ENCODE peak calls at places on chromosome 17, in five cellular contexts. One of them, this sample, is unnamed.

GRCh38 chr17:30176845-30177244 is 58.7 kb downstream of the SLC6A4 start:
- DNase-seq in NCI-H510A: no peak
- DNase-seq in NCI-H345: no peak
- DNase-seq in NCI-H1105: no peak
- DNase-seq in A172: no peak
- DNase-seq in this sample: no peak

GRCh38 chr17:66354981-66355380 is 52.6 kb downstream of the PRKCA start:
- DNase-seq in NCI-H510A: no peak
- DNase-seq in NCI-H345: no peak
- DNase-seq in NCI-H1105: no peak
- DNase-seq in A172: no peak
- DNase-seq in this sample: no peak

GRCh38 chr17:35086931-35087573 is 23.5 kb upstream of the RFFL start:
- DNase-seq in NCI-H510A: no peak
- DNase-seq in NCI-H345: no peak
- DNase-seq in NCI-H1105: no peak
- DNase-seq in A172: no peak
- DNase-seq in this sample: no peak

GRCh38 chr17:46056800-46057304 is 57.8 kb downstream of the STH start:
- DNase-seq in NCI-H510A: no peak
- DNase-seq in NCI-H345: no peak
- DNase-seq in NCI-H1105: no peak
- DNase-seq in A172: peak
- DNase-seq in this sample: no peak

GRCh38 chr17:57092171-57092570 is 7.1 kb downstream of the AKAP1 start:
- DNase-seq in NCI-H510A: no peak
- DNase-seq in NCI-H345: no peak
- DNase-seq in NCI-H1105: no peak
- DNase-seq in A172: no peak
- DNase-seq in this sample: no peak

GRCh38 chr17:45841883-45842525 is 2.7 kb upstream of the SPPL2C start:
- DNase-seq in NCI-H510A: peak
- DNase-seq in NCI-H345: peak
- DNase-seq in NCI-H1105: no peak
- DNase-seq in A172: peak
- DNase-seq in this sample: peak

GRCh38 chr17:81470270-81470943 is 42.2 kb downstream of the ACTG1 start:
- DNase-seq in NCI-H510A: no peak
- DNase-seq in NCI-H345: no peak
- DNase-seq in NCI-H1105: no peak
- DNase-seq in A172: no peak
- DNase-seq in this sample: no peak

GRCh38 chr17:39236383-39236927 is 10.7 kb upstream of the STAC2 start:
- DNase-seq in NCI-H510A: no peak
- DNase-seq in NCI-H345: peak
- DNase-seq in NCI-H1105: peak
- DNase-seq in A172: no peak
- DNase-seq in this sample: no peak

GRCh38 chr17:58468944-58469343 is 19.3 kb downstream of the HSF5 start:
- DNase-seq in NCI-H510A: no peak
- DNase-seq in NCI-H345: no peak
- DNase-seq in NCI-H1105: no peak
- DNase-seq in A172: no peak
- DNase-seq in this sample: no peak

GRCh38 chr17:59002848-59003247 is 103.8 kb downstream of the TRIM37 start:
- DNase-seq in NCI-H510A: no peak
- DNase-seq in NCI-H345: no peak
- DNase-seq in NCI-H1105: no peak
- DNase-seq in A172: no peak
- DNase-seq in this sample: no peak

GRCh38 chr17:59423137-59423703 is 91.8 kb downstream of the YPEL2 start:
- DNase-seq in NCI-H510A: no peak
- DNase-seq in NCI-H345: no peak
- DNase-seq in NCI-H1105: no peak
- DNase-seq in A172: peak
- DNase-seq in this sample: no peak

GRCh38 chr17:2122641-2123302 is 67.9 kb downstream of the HIC1 start:
- DNase-seq in NCI-H510A: peak
- DNase-seq in NCI-H345: peak
- DNase-seq in NCI-H1105: no peak
- DNase-seq in A172: no peak
- DNase-seq in this sample: no peak